ENCODE peak calls at places on chromosome 13, in six cellular contexts. N, R, P, W, Y and Q are unnamed samples.
A peak's percentile ranks its signal among the peaks of the same experiment; 100 is the strongest.

GRCh38 chr13:95588134-95588533 is 35.6 kb downstream of the CLDN10 start:
- DNase-seq in W (no peak), N (no peak), P (no peak), Y (no peak), R (no peak), Q (no peak)

GRCh38 chr13:20105161-20105689 is 55.6 kb downstream of the GJA3 start:
- DNase-seq in R (no peak), P (no peak), N (no peak), Y (no peak), W (no peak), Q (no peak)

GRCh38 chr13:31987535-31988170 is 43.9 kb upstream of the FRY start:
- DNase-seq in W (no peak), R (no peak), Y (no peak), N (no peak), P (no peak), Q (no peak)

GRCh38 chr13:98848736-98849135 is 96.3 kb upstream of the SLC15A1 start:
- DNase-seq in P (no peak), R (no peak), W (no peak), N (no peak), Y (no peak), Q (no peak)

GRCh38 chr13:33174980-33175379 is 110.6 kb downstream of the STARD13 start:
- DNase-seq in P (no peak), N (no peak), R (no peak), W (no peak), Y (no peak), Q (no peak)

GRCh38 chr13:82739881-82740280 is 1142.4 kb downstream of the SLITRK1 start:
- DNase-seq in W (no peak), N (no peak), R (no peak), P (no peak), Y (no peak), Q (peak; percentile 25)

GRCh38 chr13:40664100-40665060 is 2.1 kb downstream of the FOXO1 start:
- DNase-seq in P (peak; percentile 43), R (peak; percentile 53), W (peak; percentile 70), Y (no peak), N (no peak), Q (peak; percentile 82)

GRCh38 chr13:75704942-75705320 is 68.8 kb downstream of the LMO7 start:
- DNase-seq in W (no peak), P (no peak), N (no peak), R (no peak), Y (no peak), Q (peak; percentile 74)

GRCh38 chr13:30194906-30195305 is 112.4 kb downstream of the KATNAL1 start:
- DNase-seq in N (no peak), Y (no peak), P (no peak), R (no peak), W (no peak), Q (no peak)

GRCh38 chr13:114325729-114326128 is 11.4 kb downstream of the CHAMP1 start:
- DNase-seq in W (no peak), R (no peak), P (no peak), N (no peak), Y (no peak), Q (no peak)

GRCh38 chr13:30872685-30873443 is 33.2 kb upstream of the MEDAG start:
- DNase-seq in Y (no peak), P (peak; percentile 26), N (no peak), W (peak; percentile 55), R (no peak), Q (no peak)

GRCh38 chr13:91922969-91923592 is 524.7 kb downstream of the GPC5 start:
- DNase-seq in W (peak; percentile 6), R (no peak), Y (no peak), N (no peak), P (peak; percentile 3), Q (peak; percentile 49)

GRCh38 chr13:74197686-74198085 is 63.5 kb upstream of the KLF12 start:
- DNase-seq in P (no peak), R (no peak), N (no peak), Y (no peak), W (no peak), Q (no peak)

GRCh38 chr13:98677398-98677797 is 75.1 kb downstream of the SLC15A1 start:
- DNase-seq in P (no peak), R (no peak), Y (no peak), W (no peak), N (no peak), Q (no peak)

GRCh38 chr13:104436555-104436954 is 1370.3 kb upstream of the SLC10A2 start:
- DNase-seq in P (no peak), W (no peak), R (no peak), Y (no peak), N (no peak), Q (no peak)

GRCh38 chr13:31209172-31209818 is 9.5 kb downstream of the B3GLCT start:
- DNase-seq in Y (no peak), N (no peak), P (no peak), R (peak; percentile 17), W (peak; percentile 83), Q (peak; percentile 20)

GRCh38 chr13:88674841-88675240 is 1003.7 kb downstream of the SLITRK5 start:
- DNase-seq in R (no peak), W (no peak), Y (no peak), P (no peak), N (no peak), Q (no peak)

GRCh38 chr13:29893438-29893837 is 43.0 kb upstream of the UBL3 start:
- DNase-seq in Y (no peak), N (no peak), W (peak; percentile 55), R (no peak), P (no peak), Q (no peak)

GRCh38 chr13:73341748-73342147 is 282.9 kb downstream of the KLF5 start:
- DNase-seq in R (no peak), N (no peak), W (no peak), P (no peak), Y (no peak), Q (no peak)

GRCh38 chr13:82713681-82714405 is 1168.4 kb downstream of the SLITRK1 start:
- DNase-seq in Y (no peak), W (no peak), R (no peak), P (no peak), N (no peak), Q (no peak)

GRCh38 chr13:105343134-105343806 is 1192.2 kb downstream of the EFNB2 start:
- DNase-seq in R (no peak), Y (no peak), N (no peak), P (no peak), W (no peak), Q (no peak)

GRCh38 chr13:44768233-44768632 is 192.1 kb upstream of the TSC22D1 start:
- DNase-seq in P (no peak), W (no peak), Y (no peak), N (peak; percentile 28), R (no peak), Q (no peak)

GRCh38 chr13:41782086-41782485 is 178.8 kb downstream of the VWA8 start:
- DNase-seq in R (no peak), P (peak; percentile 24), W (no peak), N (no peak), Y (no peak), Q (no peak)

GRCh38 chr13:98978280-98978679 is 416 bp upstream of the DOCK9 start:
- DNase-seq in N (no peak), W (no peak), P (no peak), Y (no peak), R (no peak), Q (no peak)

GRCh38 chr13:29525757-29526156 is 69.7 kb downstream of the SLC7A1 start:
- DNase-seq in Y (no peak), W (no peak), P (no peak), N (no peak), R (no peak), Q (no peak)

GRCh38 chr13:36432106-36432544 is at the start of gene CCNA1:
- DNase-seq in Y (peak; percentile 69), N (no peak), R (peak; percentile 10), W (peak; percentile 83), P (no peak), Q (no peak)

DNA sequence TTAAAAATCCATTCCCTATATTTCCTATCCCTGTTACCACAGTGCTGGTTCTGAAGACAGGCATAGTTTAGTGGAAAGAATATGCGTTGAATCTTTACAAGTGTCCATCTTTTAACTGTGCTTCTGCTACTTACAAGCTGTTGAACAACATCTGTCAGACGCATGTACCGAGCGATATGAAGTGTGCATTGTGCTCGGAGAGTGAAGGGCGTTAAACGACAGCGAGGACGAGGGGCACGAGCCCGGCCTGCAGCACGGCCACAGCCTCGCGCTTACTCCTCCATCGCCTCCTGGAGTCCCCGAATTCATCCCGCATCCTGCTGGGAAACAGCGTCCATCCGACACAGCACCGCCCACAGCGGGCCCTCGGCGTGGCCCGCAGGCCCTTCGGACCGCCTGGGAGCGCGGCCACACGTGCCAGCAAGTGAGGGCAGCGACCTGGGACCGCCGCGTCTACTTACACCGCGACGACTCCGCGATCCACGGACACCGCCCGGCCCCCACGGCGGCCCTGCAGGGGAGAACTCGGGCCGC is 512 bp downstream of the PCID2 start:
- DNase-seq in Y (no peak), W (no peak), N (no peak), R (no peak), P (peak; percentile 26), Q (no peak)
- TF ChIP-seq JUND in Y (no peak), W (no peak), N (no peak), R (no peak), P (no peak), Q (no peak)

DNA sequence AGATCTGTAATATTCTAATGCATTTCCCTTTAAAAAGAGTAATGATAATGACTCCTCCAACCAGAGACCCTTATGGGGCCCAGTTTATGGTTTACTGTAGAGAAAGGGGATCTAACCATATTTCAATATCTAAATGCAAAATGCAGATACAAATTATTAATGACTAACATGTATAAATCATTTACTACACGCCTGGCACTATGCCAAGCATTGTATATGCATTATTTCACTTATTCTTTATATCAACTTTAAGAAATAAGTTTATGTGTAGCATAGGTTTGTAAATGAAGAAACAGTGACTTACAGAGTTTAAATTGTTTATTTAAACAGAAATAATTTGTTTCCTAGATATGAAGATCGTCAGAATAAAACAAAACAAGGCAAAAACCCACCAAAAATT is 86.2 kb upstream of the SCEL start:
- DNase-seq in P (no peak), Y (no peak), N (no peak), W (no peak), R (no peak), Q (no peak)
- TF ChIP-seq JUND in P (no peak), Y (no peak), N (no peak), W (no peak), R (no peak), Q (no peak)

GRCh38 chr13:51477653-51478324 is 25.0 kb upstream of the INTS6 start:
- DNase-seq in R (no peak), N (no peak), W (no peak), Y (no peak), P (no peak), Q (no peak)

GRCh38 chr13:51477149-51477548 is 24.3 kb upstream of the INTS6 start:
- DNase-seq in R (no peak), W (no peak), N (no peak), Y (no peak), P (no peak), Q (no peak)

GRCh38 chr13:51478418-51479198 is 25.8 kb upstream of the INTS6 start:
- DNase-seq in N (no peak), Y (no peak), R (no peak), P (peak; percentile 53), W (no peak), Q (no peak)

GRCh38 chr13:51475727-51476521 is 23.1 kb upstream of the INTS6 start:
- DNase-seq in Y (no peak), W (no peak), P (no peak), N (no peak), R (no peak), Q (no peak)

GRCh38 chr13:51479199-51479523 is 26.3 kb upstream of the INTS6 start:
- DNase-seq in P (peak; percentile 51), W (no peak), Y (no peak), R (no peak), N (no peak), Q (no peak)
- TF ChIP-seq JUND in P (no peak), W (peak; percentile 83), Y (no peak), R (no peak), N (no peak), Q (no peak)

GRCh38 chr13:45928843-45929242 is 77.3 kb upstream of the SIAH3 start:
- DNase-seq in N (no peak), W (no peak), Y (no peak), P (no peak), R (no peak), Q (no peak)
- TF ChIP-seq JUND in N (no peak), W (no peak), Y (no peak), P (no peak), R (no peak), Q (no peak)